ENCODE peak calls at places on chromosomes 5 and 9, in five cellular contexts. Q is activated effector memory CD4-positive, alpha-beta T cell treated with Interleukin-2 at 50 U/mL for 16 hours; Y is fibroblast of the aortic adventitia; A is NCI-H2081 treated with DMSO at 0.1 percent for 48 hours; D is renal cortical epithelial cell. I is an unnamed sample.

GRCh38 chr5:61910771-61911170 is 395.2 kb upstream of the KIF2A start:
- DNase-seq in Q (no peak), Y (no peak), A (no peak), D (no peak), I (no peak)

GRCh38 chr9:81574399-81574798 is 114.9 kb downstream of the TLE1 start:
- DNase-seq in Q (no peak), Y (peak), A (no peak), D (peak), I (no peak)

GRCh38 chr5:160287378-160288051 is 24.8 kb downstream of the CCNJL start:
- DNase-seq in Q (no peak), Y (peak), A (no peak), D (peak), I (no peak)

GRCh38 chr5:76542887-76543690 is 80.1 kb downstream of the F2RL2 start:
- DNase-seq in Q (peak), Y (no peak), A (no peak), D (no peak), I (peak)

GRCh38 chr5:175920506-175920865 is 47.6 kb downstream of the THOC3 start:
- DNase-seq in Q (no peak), Y (peak), A (no peak), D (no peak), I (no peak)

GRCh38 chr5:98341038-98341710 is 432.3 kb upstream of the RGMB start:
- DNase-seq in Q (no peak), Y (peak), A (no peak), D (peak), I (no peak)

GRCh38 chr9:20940447-20941176 is 90.8 kb downstream of the HACD4 start:
- DNase-seq in Q (no peak), Y (peak), A (no peak), D (no peak), I (no peak)

GRCh38 chr9:72140582-72140981 is 8.7 kb upstream of the GDA start:
- DNase-seq in Q (no peak), Y (no peak), A (no peak), D (peak), I (no peak)

GRCh38 chr9:137305060-137305787 is 3.2 kb upstream of the NRARP start:
- DNase-seq in Q (peak), Y (no peak), A (no peak), D (peak), I (peak)

I was measured in activated CD4-positive, alpha-beta T cell treated with anti-CD3 and anti-CD28 coated beads for 4 hours.